ENCODE peak calls at places on chromosomes 12 and 14, in ten cellular contexts. V, P, E, H, J, M, Y, O, Q and D are unnamed samples.

GRCh38 chr12:84701966-84702365 is 210.6 kb downstream of the SLC6A15 start:
- DNase-seq in Y (no peak), J (no peak), O (no peak), Q (no peak), E (no peak), M (no peak), P (no peak), H (no peak), V (no peak), D (no peak)

GRCh38 chr12:65586796-65587195 is 237.5 kb upstream of the HMGA2 start:
- DNase-seq in M (no peak), J (no peak), Y (no peak), E (no peak), V (peak), H (no peak), Q (no peak), O (no peak), P (no peak), D (no peak)

GRCh38 chr12:1779783-1780182 is 40.6 kb upstream of the LRTM2 start:
- DNase-seq in J (no peak), P (no peak), M (no peak), H (no peak), Q (no peak), O (no peak), Y (no peak), E (no peak), V (no peak), D (no peak)

GRCh38 chr12:71476513-71476912 is 36.9 kb downstream of the LGR5 start:
- DNase-seq in M (no peak), V (no peak), J (no peak), P (no peak), Y (no peak), Q (no peak), H (no peak), E (no peak), O (no peak), D (no peak)

GRCh38 chr12:120733574-120733973 is 7.9 kb downstream of the ACADS start:
- DNase-seq in M (no peak), Q (no peak), Y (no peak), O (no peak), E (no peak), V (no peak), P (no peak), H (no peak), J (no peak), D (no peak)

GRCh38 chr14:75088566-75089373 is 19.3 kb downstream of the ZC2HC1C start:
- DNase-seq in P (peak), V (peak), H (peak), J (no peak), M (no peak), Y (peak), Q (no peak), O (peak), E (peak), D (peak)

GRCh38 chr12:125403145-125403789 is 338.0 kb downstream of the AACS start:
- DNase-seq in E (no peak), P (no peak), M (no peak), Y (peak), V (no peak), Q (no peak), O (no peak), J (no peak), H (peak), D (no peak)

GRCh38 chr14:69319911-69320310 is 60.0 kb downstream of the GALNT16 start:
- DNase-seq in H (no peak), V (no peak), Q (no peak), M (no peak), E (no peak), P (peak), O (no peak), Y (no peak), J (no peak), D (no peak)

GRCh38 chr14:105369653-105370040 is 28.7 kb upstream of the TEX22 start:
- DNase-seq in J (no peak), P (no peak), M (no peak), E (no peak), O (no peak), H (no peak), Y (no peak), Q (no peak), V (no peak), D (no peak)

GRCh38 chr14:71833476-71833875 is 98.8 kb upstream of the RGS6 start:
- DNase-seq in E (no peak), Y (no peak), H (no peak), P (no peak), V (no peak), M (no peak), Q (no peak), O (no peak), J (no peak), D (no peak)

GRCh38 chr14:95445161-95445560 is 71.3 kb downstream of the SYNE3 start:
- DNase-seq in H (no peak), E (no peak), Y (no peak), O (no peak), Q (no peak), V (no peak), M (no peak), P (no peak), J (no peak), D (no peak)

GRCh38 chr12:81859521-81859920 is 100.4 kb upstream of the PPFIA2 start:
- DNase-seq in Q (no peak), P (no peak), E (no peak), M (no peak), H (no peak), J (no peak), Y (peak), V (no peak), O (no peak), D (no peak)

GRCh38 chr14:56244138-56244789 is 126.1 kb downstream of the PELI2 start:
- DNase-seq in V (no peak), M (no peak), Q (no peak), Y (no peak), H (no peak), P (no peak), E (no peak), O (no peak), J (no peak), D (no peak)

GRCh38 chr14:104512771-104513640 is 66.6 kb upstream of the C14orf180 start:
- DNase-seq in M (no peak), J (no peak), H (no peak), O (no peak), V (no peak), Y (no peak), P (no peak), Q (no peak), E (no peak), D (peak)

GRCh38 chr12:94074970-94075695 is 73.2 kb upstream of the PLXNC1 start:
- DNase-seq in Y (no peak), H (peak), M (no peak), O (peak), Q (no peak), P (peak), J (no peak), E (no peak), V (peak), D (peak)

GRCh38 chr12:20140751-20141150 is 227.6 kb upstream of the PDE3A start:
- DNase-seq in P (no peak), V (no peak), H (no peak), Q (no peak), E (no peak), M (no peak), Y (no peak), J (no peak), O (no peak), D (no peak)

GRCh38 chr14:93734961-93735360 is 53.3 kb downstream of the PRIMA1 start:
- DNase-seq in M (no peak), E (no peak), J (no peak), V (no peak), Y (no peak), H (no peak), Q (no peak), O (no peak), P (no peak), D (no peak)

GRCh38 chr12:2550470-2551090 is 244.2 kb upstream of the FKBP4 start:
- DNase-seq in E (no peak), J (no peak), O (no peak), P (no peak), M (no peak), H (no peak), V (no peak), Y (no peak), Q (no peak), D (no peak)

GRCh38 chr12:91098942-91099341 is 12.4 kb downstream of the LUM start:
- DNase-seq in M (no peak), E (no peak), Q (no peak), H (no peak), O (no peak), J (no peak), P (peak), Y (no peak), V (no peak), D (no peak)

GRCh38 chr12:96233941-96234461 is 39.8 kb downstream of the ELK3 start:
- DNase-seq in H (peak), M (no peak), Q (no peak), J (no peak), O (peak), E (no peak), Y (no peak), V (peak), P (peak), D (peak)